ENCODE peak calls at places on chromosomes 1 and 21, in five cellular contexts. X, D, B, I and N are unnamed samples.

GRCh38 chr1:228376262-228376628 is 30.4 kb downstream of the TRIM11 start:
- DNase-seq in D (no peak), I (no peak), B (no peak), X (no peak), N (no peak)

GRCh38 chr1:109151146-109151545 is 37.2 kb downstream of the ELAPOR1 start:
- DNase-seq in B (no peak), X (peak), I (peak), D (no peak), N (no peak)

GRCh38 chr1:166925791-166926483 is 49.4 kb downstream of the ILDR2 start:
- DNase-seq in D (no peak), I (no peak), B (no peak), X (no peak), N (no peak)

GRCh38 chr1:66535149-66535548 is 1.2 kb downstream of the SGIP1 start:
- DNase-seq in X (no peak), B (no peak), D (no peak), I (no peak), N (no peak)

GRCh38 chr1:206725053-206725963 is 40.6 kb downstream of the MAPKAPK2 start:
- DNase-seq in I (peak), D (peak), B (no peak), X (no peak), N (no peak)

GRCh38 chr1:206545351-206545750 is 38.0 kb downstream of the RASSF5 start:
- DNase-seq in X (no peak), D (no peak), I (no peak), B (no peak), N (no peak)

GRCh38 chr1:198267921-198268320 is 111.1 kb downstream of the NEK7 start:
- DNase-seq in D (no peak), X (no peak), B (no peak), I (no peak), N (no peak)

GRCh38 chr1:211196880-211197279 is 62.3 kb upstream of the RCOR3 start:
- DNase-seq in I (no peak), D (no peak), B (no peak), X (no peak), N (no peak)

GRCh38 chr21:44511219-44511937 is 28.6 kb downstream of the KRTAP10-1 start:
- DNase-seq in I (no peak), D (no peak), X (peak), B (peak), N (no peak)

GRCh38 chr1:15249032-15249601 is 2.1 kb downstream of the FHAD1 start:
- DNase-seq in X (no peak), B (no peak), I (no peak), D (no peak), N (no peak)

GRCh38 chr21:26273686-26274313 is 103.2 kb upstream of the APP start:
- DNase-seq in X (no peak), I (no peak), D (no peak), B (no peak), N (no peak)

GRCh38 chr1:203656796-203657620 is 30.4 kb downstream of the ATP2B4 start:
- DNase-seq in X (no peak), D (no peak), B (no peak), I (no peak), N (no peak)

GRCh38 chr1:94022471-94023189 is 98.3 kb downstream of the ABCA4 start:
- DNase-seq in B (no peak), I (no peak), D (peak), X (no peak), N (no peak)

GRCh38 chr1:72283204-72284083 is 1.1 kb upstream of the NEGR1 start:
- DNase-seq in I (peak), D (no peak), B (peak), X (peak), N (peak)

GRCh38 chr1:81702079-81702715 is 98.5 kb upstream of the ADGRL2 start:
- DNase-seq in B (no peak), D (no peak), X (no peak), I (no peak), N (no peak)

GRCh38 chr1:43147625-43148319 is 24.3 kb downstream of the EBNA1BP2 start:
- DNase-seq in I (peak), B (peak), D (no peak), X (peak), N (peak)

GRCh38 chr1:9375912-9376311 is 83.2 kb downstream of the SPSB1 start:
- DNase-seq in D (no peak), X (no peak), I (no peak), B (no peak), N (peak)

GRCh38 chr1:215076312-215076711 is 6.2 kb upstream of the KCNK2 start:
- DNase-seq in D (no peak), I (no peak), B (no peak), X (peak), N (no peak)
- TF ChIP-seq CTCF in D (peak), I (no peak), B (no peak), X (peak), N (no peak)

DNA sequence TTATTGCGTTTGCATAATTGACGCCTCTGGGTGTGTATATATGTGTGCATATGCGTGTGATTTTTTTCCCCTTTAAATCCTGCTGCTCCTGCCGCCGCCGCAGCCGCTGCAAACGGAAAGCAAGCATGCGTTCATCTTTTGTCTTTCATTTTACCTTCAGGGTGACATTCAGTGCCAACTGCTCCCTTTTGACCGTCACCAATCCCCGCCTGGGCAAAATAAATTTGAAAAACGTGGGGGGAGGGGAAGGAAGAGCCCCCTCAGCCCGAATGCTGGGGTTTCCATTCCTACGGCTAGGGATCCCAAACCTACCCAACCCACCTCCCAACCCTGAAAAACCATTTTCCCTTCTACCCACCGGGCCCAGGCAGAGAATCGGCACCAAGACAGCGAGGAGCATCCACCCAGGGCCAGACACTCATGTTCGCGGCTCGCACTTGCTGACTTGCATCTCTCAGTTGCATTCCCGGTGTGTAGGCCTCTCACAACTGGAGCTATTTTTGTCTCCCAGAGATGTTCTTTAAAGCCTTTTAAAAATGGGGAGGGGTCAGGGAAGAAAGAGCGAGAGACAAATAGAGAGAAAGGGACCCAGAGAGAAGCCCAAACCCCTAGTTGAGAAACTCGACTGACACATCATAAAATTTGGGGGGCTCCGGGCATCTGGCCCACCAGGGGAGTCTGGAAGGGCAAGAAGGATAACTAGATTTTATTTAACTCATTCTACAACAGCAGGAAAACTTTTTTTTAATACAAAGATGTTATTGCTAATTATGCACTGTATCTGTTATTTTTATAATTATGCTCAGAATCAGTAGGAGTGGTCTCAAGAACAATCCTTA is 367.1 kb upstream of the ESRRG start:
- DNase-seq in X (no peak), I (no peak), B (no peak), D (no peak), N (no peak)
- H3K4me3 ChIP-seq in X (no peak), I (peak), B (peak), D (peak), N (peak)

GRCh38 chr1:244837597-244838258 is 2.3 kb downstream of the COX20 start:
- DNase-seq in I (no peak), B (no peak), D (no peak), X (no peak), N (no peak)
- H3K27ac ChIP-seq in I (no peak), B (peak), D (no peak), X (no peak), N (peak)

GRCh38 chr1:179293340-179294327 is at the start of gene SOAT1:
- DNase-seq in B (peak), I (peak), X (peak), D (peak), N (peak)
- TF ChIP-seq CTCF in B (no peak), I (no peak), X (peak), D (no peak), N (peak)

GRCh38 chr1:86394416-86394815 is 1.7 kb downstream of the ODF2L start:
- DNase-seq in X (no peak), I (no peak), B (no peak), D (no peak), N (no peak)

GRCh38 chr1:86388228-86388627 is 7.9 kb downstream of the ODF2L start:
- DNase-seq in B (no peak), X (no peak), I (no peak), D (no peak), N (no peak)

GRCh38 chr1:86388777-86389176 is 7.3 kb downstream of the ODF2L start:
- DNase-seq in X (no peak), I (no peak), D (no peak), B (no peak), N (no peak)

GRCh38 chr1:86389315-86389714 is 6.8 kb downstream of the ODF2L start:
- DNase-seq in I (no peak), B (no peak), D (no peak), X (no peak), N (no peak)
- H3K4me3 ChIP-seq in I (no peak), B (no peak), D (no peak), X (no peak), N (no peak)